ENCODE peak calls at places on chromosomes 5 and 9, in eight cellular contexts. One of them, this sample, is unnamed.

GRCh38 chr9:22469928-22470544 is 23.4 kb downstream of the DMRTA1 start:
- DNase-seq in left ventricle myocardium inferior: no peak
- DNase-seq in mucosa of descending colon: no peak
- DNase-seq in NB4: no peak
- DNase-seq in cardiac muscle cell: peak
- DNase-seq in A549: peak
- DNase-seq in lower lobe of right lung: no peak
- DNase-seq in GM12865: peak
- DNase-seq in this sample: peak

GRCh38 chr9:93130861-93131481 is 3.1 kb downstream of the NINJ1 start:
- DNase-seq in left ventricle myocardium inferior: peak
- DNase-seq in mucosa of descending colon: peak
- DNase-seq in NB4: no peak
- DNase-seq in cardiac muscle cell: no peak
- DNase-seq in A549: no peak
- DNase-seq in lower lobe of right lung: no peak
- DNase-seq in GM12865: no peak
- DNase-seq in this sample: no peak

GRCh38 chr5:59069438-59070079 is 486.7 kb downstream of the RAB3C start:
- DNase-seq in left ventricle myocardium inferior: no peak
- DNase-seq in mucosa of descending colon: no peak
- DNase-seq in NB4: no peak
- DNase-seq in cardiac muscle cell: no peak
- DNase-seq in A549: peak
- DNase-seq in lower lobe of right lung: no peak
- DNase-seq in GM12865: no peak
- DNase-seq in this sample: peak

GRCh38 chr9:121281614-121282291 is 13.8 kb downstream of the GSN start:
- DNase-seq in left ventricle myocardium inferior: peak
- DNase-seq in mucosa of descending colon: peak
- DNase-seq in NB4: no peak
- DNase-seq in cardiac muscle cell: peak
- DNase-seq in A549: peak
- DNase-seq in lower lobe of right lung: peak
- DNase-seq in GM12865: no peak
- DNase-seq in this sample: peak

GRCh38 chr5:173988554-173989431 is at the start of gene C5orf47:
- DNase-seq in left ventricle myocardium inferior: no peak
- DNase-seq in mucosa of descending colon: no peak
- DNase-seq in NB4: no peak
- DNase-seq in cardiac muscle cell: no peak
- DNase-seq in A549: no peak
- DNase-seq in lower lobe of right lung: no peak
- DNase-seq in GM12865: no peak
- DNase-seq in this sample: no peak

GRCh38 chr5:107388111-107388861 is 282.5 kb downstream of the EFNA5 start:
- DNase-seq in left ventricle myocardium inferior: no peak
- DNase-seq in mucosa of descending colon: no peak
- DNase-seq in NB4: peak
- DNase-seq in cardiac muscle cell: no peak
- DNase-seq in A549: peak
- DNase-seq in lower lobe of right lung: no peak
- DNase-seq in GM12865: peak
- DNase-seq in this sample: peak

GRCh38 chr5:172534229-172535169 is 80.2 kb upstream of the SH3PXD2B start:
- DNase-seq in left ventricle myocardium inferior: no peak
- DNase-seq in mucosa of descending colon: peak
- DNase-seq in NB4: no peak
- DNase-seq in cardiac muscle cell: no peak
- DNase-seq in A549: no peak
- DNase-seq in lower lobe of right lung: no peak
- DNase-seq in GM12865: no peak
- DNase-seq in this sample: no peak

GRCh38 chr5:67234671-67235176 is 38.1 kb upstream of the CD180 start:
- DNase-seq in left ventricle myocardium inferior: peak
- DNase-seq in mucosa of descending colon: no peak
- DNase-seq in NB4: no peak
- DNase-seq in cardiac muscle cell: no peak
- DNase-seq in A549: no peak
- DNase-seq in lower lobe of right lung: peak
- DNase-seq in GM12865: no peak
- DNase-seq in this sample: peak

GRCh38 chr5:153147891-153148623 is 342.4 kb upstream of the GRIA1 start:
- DNase-seq in left ventricle myocardium inferior: no peak
- DNase-seq in mucosa of descending colon: no peak
- DNase-seq in NB4: peak
- DNase-seq in cardiac muscle cell: peak
- DNase-seq in A549: peak
- DNase-seq in lower lobe of right lung: no peak
- DNase-seq in GM12865: peak
- DNase-seq in this sample: peak

GRCh38 chr5:78677777-78678668 is 29.5 kb upstream of the LHFPL2 start:
- DNase-seq in left ventricle myocardium inferior: peak
- DNase-seq in mucosa of descending colon: no peak
- DNase-seq in NB4: peak
- DNase-seq in cardiac muscle cell: no peak
- DNase-seq in A549: peak
- DNase-seq in lower lobe of right lung: no peak
- DNase-seq in GM12865: peak
- DNase-seq in this sample: peak

GRCh38 chr5:140196406-140196805 is 21.4 kb downstream of the CYSTM1 start:
- DNase-seq in left ventricle myocardium inferior: no peak
- DNase-seq in mucosa of descending colon: no peak
- DNase-seq in NB4: no peak
- DNase-seq in cardiac muscle cell: no peak
- DNase-seq in A549: no peak
- DNase-seq in lower lobe of right lung: no peak
- DNase-seq in GM12865: no peak
- DNase-seq in this sample: no peak

GRCh38 chr5:142529626-142530278 is 156.1 kb downstream of the FGF1 start:
- DNase-seq in left ventricle myocardium inferior: no peak
- DNase-seq in mucosa of descending colon: no peak
- DNase-seq in NB4: no peak
- DNase-seq in cardiac muscle cell: no peak
- DNase-seq in A549: peak
- DNase-seq in lower lobe of right lung: no peak
- DNase-seq in GM12865: no peak
- DNase-seq in this sample: peak

GRCh38 chr9:81754245-81754644 is 64.9 kb upstream of the TLE1 start:
- DNase-seq in left ventricle myocardium inferior: no peak
- DNase-seq in mucosa of descending colon: no peak
- DNase-seq in NB4: no peak
- DNase-seq in cardiac muscle cell: no peak
- DNase-seq in A549: peak
- DNase-seq in lower lobe of right lung: no peak
- DNase-seq in GM12865: no peak
- DNase-seq in this sample: no peak

GRCh38 chr9:109017493-109017892 is 4.2 kb upstream of the CTNNAL1 start:
- DNase-seq in left ventricle myocardium inferior: no peak
- DNase-seq in mucosa of descending colon: no peak
- DNase-seq in NB4: no peak
- DNase-seq in cardiac muscle cell: no peak
- DNase-seq in A549: no peak
- DNase-seq in lower lobe of right lung: no peak
- DNase-seq in GM12865: peak
- DNase-seq in this sample: no peak

GRCh38 chr5:65778126-65778525 is 56.1 kb downstream of the NLN start:
- DNase-seq in left ventricle myocardium inferior: no peak
- DNase-seq in mucosa of descending colon: no peak
- DNase-seq in NB4: no peak
- DNase-seq in cardiac muscle cell: no peak
- DNase-seq in A549: no peak
- DNase-seq in lower lobe of right lung: no peak
- DNase-seq in GM12865: no peak
- DNase-seq in this sample: no peak

GRCh38 chr5:82734291-82734690 is 342.9 kb downstream of the TMEM167A start:
- DNase-seq in left ventricle myocardium inferior: no peak
- DNase-seq in mucosa of descending colon: no peak
- DNase-seq in NB4: no peak
- DNase-seq in cardiac muscle cell: no peak
- DNase-seq in A549: no peak
- DNase-seq in lower lobe of right lung: no peak
- DNase-seq in GM12865: no peak
- DNase-seq in this sample: no peak

GRCh38 chr5:139374909-139375308 is 8.2 kb downstream of the SLC23A1 start:
- DNase-seq in left ventricle myocardium inferior: no peak
- DNase-seq in mucosa of descending colon: no peak
- DNase-seq in NB4: no peak
- DNase-seq in cardiac muscle cell: no peak
- DNase-seq in A549: no peak
- DNase-seq in lower lobe of right lung: no peak
- DNase-seq in GM12865: no peak
- DNase-seq in this sample: no peak

DNA sequence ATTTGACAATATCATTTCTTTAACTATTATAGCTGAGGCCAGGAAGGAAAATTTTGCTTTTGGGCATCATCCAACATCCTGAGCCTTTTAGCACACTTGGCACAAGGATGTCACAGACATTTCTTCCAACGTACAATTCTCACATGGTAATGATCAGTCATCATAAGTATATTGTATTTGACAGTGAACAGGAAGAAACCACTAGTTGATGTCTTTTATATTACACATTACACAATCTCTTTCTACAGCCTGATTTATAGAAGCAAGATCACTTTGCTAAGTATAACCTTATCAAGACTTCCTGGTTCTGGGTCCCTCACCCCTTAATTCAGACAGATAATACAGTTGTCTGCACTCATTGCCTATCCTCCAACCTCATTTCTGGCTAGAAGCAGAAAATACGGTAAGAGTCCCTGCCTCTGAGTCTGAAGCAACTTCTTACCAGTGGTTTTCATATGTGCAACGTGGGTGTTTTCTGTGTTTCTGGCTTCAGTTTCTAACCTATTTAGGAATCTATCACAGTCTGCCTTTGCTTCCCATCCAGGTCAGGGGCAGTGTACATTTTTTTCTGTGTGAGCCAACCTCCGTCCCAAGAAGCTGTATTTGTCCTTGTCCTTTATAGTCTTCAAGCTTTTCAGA is 167.9 kb downstream of the PAM start:
- DNase-seq in left ventricle myocardium inferior: no peak
- DNase-seq in mucosa of descending colon: no peak
- DNase-seq in NB4: no peak
- DNase-seq in cardiac muscle cell: no peak
- DNase-seq in A549: no peak
- DNase-seq in lower lobe of right lung: no peak
- DNase-seq in GM12865: no peak
- DNase-seq in this sample: no peak
- H3K4me3 ChIP-seq in left ventricle myocardium inferior: no peak
- H3K4me3 ChIP-seq in mucosa of descending colon: no peak
- H3K4me3 ChIP-seq in NB4: no peak
- H3K4me3 ChIP-seq in cardiac muscle cell: no peak
- H3K4me3 ChIP-seq in A549: no peak
- H3K4me3 ChIP-seq in lower lobe of right lung: no peak
- H3K4me3 ChIP-seq in GM12865: no peak
- H3K4me3 ChIP-seq in this sample: no peak

GRCh38 chr5:163108351-163108750 is 329.0 kb upstream of the CCNG1 start:
- DNase-seq in left ventricle myocardium inferior: no peak
- DNase-seq in mucosa of descending colon: no peak
- DNase-seq in NB4: no peak
- DNase-seq in cardiac muscle cell: no peak
- DNase-seq in A549: no peak
- DNase-seq in lower lobe of right lung: no peak
- DNase-seq in GM12865: no peak
- DNase-seq in this sample: no peak

GRCh38 chr5:163106098-163106497 is 331.3 kb upstream of the CCNG1 start:
- DNase-seq in left ventricle myocardium inferior: no peak
- DNase-seq in mucosa of descending colon: no peak
- DNase-seq in NB4: peak
- DNase-seq in cardiac muscle cell: no peak
- DNase-seq in A549: no peak
- DNase-seq in lower lobe of right lung: no peak
- DNase-seq in GM12865: peak
- DNase-seq in this sample: no peak

GRCh38 chr5:163105456-163105855 is 331.9 kb upstream of the CCNG1 start:
- DNase-seq in left ventricle myocardium inferior: no peak
- DNase-seq in mucosa of descending colon: no peak
- DNase-seq in NB4: no peak
- DNase-seq in cardiac muscle cell: no peak
- DNase-seq in A549: no peak
- DNase-seq in lower lobe of right lung: no peak
- DNase-seq in GM12865: no peak
- DNase-seq in this sample: peak

DNA sequence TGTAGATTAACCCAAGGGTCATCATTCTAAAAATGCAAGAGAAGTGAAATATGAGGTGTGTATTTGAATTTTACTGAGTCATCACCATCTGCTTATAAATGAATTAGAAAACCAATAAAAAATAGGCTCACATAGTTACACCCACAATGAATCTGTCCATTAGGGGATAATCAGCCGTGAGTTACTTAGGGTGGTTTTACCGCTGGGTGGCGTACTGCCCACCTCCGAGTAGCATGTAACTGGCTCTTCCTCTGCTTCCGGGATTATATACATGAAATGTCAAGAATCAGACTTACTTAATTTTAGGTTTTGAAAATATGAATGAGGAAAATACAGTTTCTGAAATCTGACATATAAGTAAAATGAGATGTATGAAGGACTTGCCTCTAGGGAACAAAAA is 332.9 kb upstream of the CCNG1 start:
- DNase-seq in left ventricle myocardium inferior: no peak
- DNase-seq in mucosa of descending colon: no peak
- DNase-seq in NB4: peak
- DNase-seq in cardiac muscle cell: no peak
- DNase-seq in A549: peak
- DNase-seq in lower lobe of right lung: no peak
- DNase-seq in GM12865: peak
- DNase-seq in this sample: no peak
- TF ChIP-seq CTCF in left ventricle myocardium inferior: no peak
- TF ChIP-seq CTCF in mucosa of descending colon: no peak
- TF ChIP-seq CTCF in NB4: peak
- TF ChIP-seq CTCF in cardiac muscle cell: no peak
- TF ChIP-seq CTCF in A549: no peak
- TF ChIP-seq CTCF in lower lobe of right lung: no peak
- TF ChIP-seq CTCF in GM12865: peak
- TF ChIP-seq CTCF in this sample: no peak

GRCh38 chr5:131789765-131790164 is 7.1 kb downstream of the FNIP1 start:
- DNase-seq in left ventricle myocardium inferior: no peak
- DNase-seq in mucosa of descending colon: no peak
- DNase-seq in NB4: no peak
- DNase-seq in cardiac muscle cell: no peak
- DNase-seq in A549: no peak
- DNase-seq in lower lobe of right lung: no peak
- DNase-seq in GM12865: no peak
- DNase-seq in this sample: no peak
- H3K4me3 ChIP-seq in left ventricle myocardium inferior: no peak
- H3K4me3 ChIP-seq in mucosa of descending colon: no peak
- H3K4me3 ChIP-seq in NB4: no peak
- H3K4me3 ChIP-seq in cardiac muscle cell: no peak
- H3K4me3 ChIP-seq in A549: no peak
- H3K4me3 ChIP-seq in lower lobe of right lung: no peak
- H3K4me3 ChIP-seq in GM12865: no peak
- H3K4me3 ChIP-seq in this sample: no peak

DNA sequence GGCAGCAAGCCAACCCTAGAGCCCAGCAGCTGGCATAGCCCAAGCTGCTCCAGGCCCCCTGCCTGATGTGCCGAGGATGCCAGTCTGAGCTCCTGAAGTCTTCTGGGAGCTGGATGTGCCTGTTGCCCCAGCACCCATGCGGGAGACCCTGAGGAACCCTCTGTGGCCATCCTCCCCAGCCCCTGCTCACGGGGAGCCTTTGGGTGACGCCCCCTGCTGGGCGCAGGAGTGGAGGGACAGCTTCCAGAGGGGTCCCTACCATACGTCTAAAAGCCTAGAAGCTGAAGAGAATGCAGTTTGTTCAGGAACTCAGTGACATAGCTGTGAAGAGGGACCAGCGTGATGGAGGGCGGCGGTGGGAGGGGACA is 33.1 kb upstream of the MVB12B start:
- DNase-seq in left ventricle myocardium inferior: no peak
- DNase-seq in mucosa of descending colon: no peak
- DNase-seq in NB4: peak
- DNase-seq in cardiac muscle cell: no peak
- DNase-seq in A549: no peak
- DNase-seq in lower lobe of right lung: no peak
- DNase-seq in GM12865: no peak
- DNase-seq in this sample: no peak
- TF ChIP-seq CTCF in left ventricle myocardium inferior: no peak
- TF ChIP-seq CTCF in mucosa of descending colon: no peak
- TF ChIP-seq CTCF in NB4: peak
- TF ChIP-seq CTCF in cardiac muscle cell: peak
- TF ChIP-seq CTCF in A549: peak
- TF ChIP-seq CTCF in lower lobe of right lung: no peak
- TF ChIP-seq CTCF in GM12865: peak
- TF ChIP-seq CTCF in this sample: no peak

This sample was measured in astrocyte of the spinal cord.